ENCODE peak calls at places on chromosome 11, in eight cellular contexts. One of them, this sample, is unnamed. For H3K9me3, the result is how much of the 10 kb centered on the place peaks cover.

GRCh38 chr11:125901872-125902271 is 1.1 kb downstream of the PUS3 start:
- DNase-seq in thoracic aorta: no peak
- DNase-seq in SK-N-SH: no peak
- DNase-seq in GM23248: no peak
- DNase-seq in neural progenitor cell: no peak
- DNase-seq in lung: no peak
- DNase-seq in transverse colon: no peak
- DNase-seq in CD4-positive, alpha-beta memory T cell: no peak
- DNase-seq in this sample: no peak

GRCh38 chr11:43833657-43834073 is 47.0 kb upstream of the ALKBH3 start:
- DNase-seq in thoracic aorta: no peak
- DNase-seq in SK-N-SH: peak
- DNase-seq in GM23248: peak
- DNase-seq in neural progenitor cell: no peak
- DNase-seq in lung: no peak
- DNase-seq in transverse colon: no peak
- DNase-seq in CD4-positive, alpha-beta memory T cell: no peak
- DNase-seq in this sample: no peak

GRCh38 chr11:47603295-47603694 is 9.1 kb upstream of the C1QTNF4 start:
- DNase-seq in thoracic aorta: no peak
- DNase-seq in SK-N-SH: no peak
- DNase-seq in GM23248: peak
- DNase-seq in neural progenitor cell: no peak
- DNase-seq in lung: no peak
- DNase-seq in transverse colon: no peak
- DNase-seq in CD4-positive, alpha-beta memory T cell: no peak
- DNase-seq in this sample: no peak

GRCh38 chr11:81725691-81726090 is 1008.0 kb downstream of the FAM181B start:
- DNase-seq in thoracic aorta: no peak
- DNase-seq in SK-N-SH: no peak
- DNase-seq in GM23248: peak
- DNase-seq in neural progenitor cell: no peak
- DNase-seq in lung: no peak
- DNase-seq in transverse colon: no peak
- DNase-seq in CD4-positive, alpha-beta memory T cell: no peak
- DNase-seq in this sample: no peak

GRCh38 chr11:79116600-79116999 is 324.2 kb downstream of the TENM4 start:
- DNase-seq in thoracic aorta: no peak
- DNase-seq in SK-N-SH: no peak
- DNase-seq in GM23248: no peak
- DNase-seq in neural progenitor cell: no peak
- DNase-seq in lung: no peak
- DNase-seq in transverse colon: no peak
- DNase-seq in CD4-positive, alpha-beta memory T cell: no peak
- DNase-seq in this sample: no peak

GRCh38 chr11:86363424-86363823 is 11.3 kb upstream of the CCDC81 start:
- DNase-seq in thoracic aorta: no peak
- DNase-seq in SK-N-SH: no peak
- DNase-seq in GM23248: no peak
- DNase-seq in neural progenitor cell: no peak
- DNase-seq in lung: no peak
- DNase-seq in transverse colon: no peak
- DNase-seq in CD4-positive, alpha-beta memory T cell: no peak
- DNase-seq in this sample: no peak

GRCh38 chr11:44916797-44917196 is 33.9 kb downstream of the TP53I11 start:
- DNase-seq in thoracic aorta: no peak
- DNase-seq in SK-N-SH: no peak
- DNase-seq in GM23248: no peak
- DNase-seq in neural progenitor cell: no peak
- DNase-seq in lung: no peak
- DNase-seq in transverse colon: no peak
- DNase-seq in CD4-positive, alpha-beta memory T cell: no peak
- DNase-seq in this sample: no peak

GRCh38 chr11:17286332-17286731 is 9.8 kb downstream of the NUCB2 start:
- DNase-seq in thoracic aorta: no peak
- DNase-seq in SK-N-SH: no peak
- DNase-seq in GM23248: no peak
- DNase-seq in neural progenitor cell: no peak
- DNase-seq in lung: no peak
- DNase-seq in transverse colon: no peak
- DNase-seq in CD4-positive, alpha-beta memory T cell: no peak
- DNase-seq in this sample: no peak

GRCh38 chr11:27468643-27469332 is 3.8 kb downstream of the LGR4 start:
- DNase-seq in thoracic aorta: no peak
- DNase-seq in SK-N-SH: no peak
- DNase-seq in GM23248: peak
- DNase-seq in neural progenitor cell: peak
- DNase-seq in lung: no peak
- DNase-seq in transverse colon: no peak
- DNase-seq in CD4-positive, alpha-beta memory T cell: no peak
- DNase-seq in this sample: peak

GRCh38 chr11:61065955-61066638 is 36.2 kb upstream of the CD5 start:
- DNase-seq in thoracic aorta: no peak
- DNase-seq in SK-N-SH: no peak
- DNase-seq in GM23248: no peak
- DNase-seq in neural progenitor cell: no peak
- DNase-seq in lung: no peak
- DNase-seq in transverse colon: no peak
- DNase-seq in CD4-positive, alpha-beta memory T cell: no peak
- DNase-seq in this sample: no peak

GRCh38 chr11:82791779-82792178 is 58.1 kb upstream of the FAM181B start:
- DNase-seq in thoracic aorta: no peak
- DNase-seq in SK-N-SH: peak
- DNase-seq in GM23248: no peak
- DNase-seq in neural progenitor cell: no peak
- DNase-seq in lung: no peak
- DNase-seq in transverse colon: no peak
- DNase-seq in CD4-positive, alpha-beta memory T cell: no peak
- DNase-seq in this sample: no peak

GRCh38 chr11:108278954-108279353 is 56.1 kb downstream of the ATM start:
- DNase-seq in thoracic aorta: no peak
- DNase-seq in SK-N-SH: no peak
- DNase-seq in GM23248: no peak
- DNase-seq in neural progenitor cell: no peak
- DNase-seq in lung: no peak
- DNase-seq in transverse colon: no peak
- DNase-seq in CD4-positive, alpha-beta memory T cell: no peak
- DNase-seq in this sample: no peak

GRCh38 chr11:67379061-67380058 is 6.0 kb upstream of the CLCF1 start:
- DNase-seq in thoracic aorta: no peak
- DNase-seq in SK-N-SH: no peak
- DNase-seq in GM23248: peak
- DNase-seq in neural progenitor cell: no peak
- DNase-seq in lung: no peak
- DNase-seq in transverse colon: no peak
- DNase-seq in CD4-positive, alpha-beta memory T cell: no peak
- DNase-seq in this sample: no peak

GRCh38 chr11:123286761-123287160 is 91.7 kb upstream of the CLMP start:
- DNase-seq in thoracic aorta: no peak
- DNase-seq in SK-N-SH: no peak
- DNase-seq in GM23248: peak
- DNase-seq in neural progenitor cell: no peak
- DNase-seq in lung: no peak
- DNase-seq in transverse colon: no peak
- DNase-seq in CD4-positive, alpha-beta memory T cell: no peak
- DNase-seq in this sample: no peak

GRCh38 chr11:110522456-110522855 is 92.7 kb downstream of the FDX1 start:
- DNase-seq in thoracic aorta: no peak
- DNase-seq in SK-N-SH: no peak
- DNase-seq in GM23248: peak
- DNase-seq in neural progenitor cell: no peak
- DNase-seq in lung: no peak
- DNase-seq in transverse colon: no peak
- DNase-seq in CD4-positive, alpha-beta memory T cell: no peak
- DNase-seq in this sample: no peak

GRCh38 chr11:28072321-28072720 is 35.6 kb downstream of the KIF18A start:
- DNase-seq in thoracic aorta: no peak
- DNase-seq in SK-N-SH: no peak
- DNase-seq in GM23248: peak
- DNase-seq in neural progenitor cell: no peak
- DNase-seq in lung: no peak
- DNase-seq in transverse colon: no peak
- DNase-seq in CD4-positive, alpha-beta memory T cell: no peak
- DNase-seq in this sample: no peak

GRCh38 chr11:16607675-16608644 is 130.5 kb upstream of the C11orf58 start:
- DNase-seq in thoracic aorta: no peak
- DNase-seq in SK-N-SH: peak
- DNase-seq in GM23248: no peak
- DNase-seq in neural progenitor cell: peak
- DNase-seq in lung: peak
- DNase-seq in transverse colon: peak
- DNase-seq in CD4-positive, alpha-beta memory T cell: no peak
- DNase-seq in this sample: peak

GRCh38 chr11:14345668-14346067 is 13.3 kb downstream of the RRAS2 start:
- DNase-seq in thoracic aorta: no peak
- DNase-seq in SK-N-SH: no peak
- DNase-seq in GM23248: no peak
- DNase-seq in neural progenitor cell: no peak
- DNase-seq in lung: no peak
- DNase-seq in transverse colon: no peak
- DNase-seq in CD4-positive, alpha-beta memory T cell: no peak
- DNase-seq in this sample: no peak
- H3K9me3 ChIP-seq in thoracic aorta: under half
- H3K9me3 ChIP-seq in SK-N-SH: under half
- H3K9me3 ChIP-seq in GM23248: under half
- H3K9me3 ChIP-seq in neural progenitor cell: under half
- H3K9me3 ChIP-seq in lung: under half
- H3K9me3 ChIP-seq in transverse colon: under half
- H3K9me3 ChIP-seq in CD4-positive, alpha-beta memory T cell: under half
- H3K9me3 ChIP-seq in this sample: under half

GRCh38 chr11:94525933-94526332 is 13.7 kb downstream of the C11orf97 start:
- DNase-seq in thoracic aorta: peak
- DNase-seq in SK-N-SH: no peak
- DNase-seq in GM23248: peak
- DNase-seq in neural progenitor cell: peak
- DNase-seq in lung: peak
- DNase-seq in transverse colon: peak
- DNase-seq in CD4-positive, alpha-beta memory T cell: no peak
- DNase-seq in this sample: peak
- H3K27ac ChIP-seq in thoracic aorta: no peak
- H3K27ac ChIP-seq in SK-N-SH: no peak
- H3K27ac ChIP-seq in GM23248: no peak
- H3K27ac ChIP-seq in neural progenitor cell: no peak
- H3K27ac ChIP-seq in lung: no peak
- H3K27ac ChIP-seq in transverse colon: no peak
- H3K27ac ChIP-seq in CD4-positive, alpha-beta memory T cell: no peak
- H3K27ac ChIP-seq in this sample: no peak

GRCh38 chr11:59403546-59403945 is 22.7 kb downstream of the OR5A2 start:
- DNase-seq in thoracic aorta: no peak
- DNase-seq in SK-N-SH: no peak
- DNase-seq in GM23248: no peak
- DNase-seq in neural progenitor cell: peak
- DNase-seq in lung: no peak
- DNase-seq in transverse colon: no peak
- DNase-seq in CD4-positive, alpha-beta memory T cell: no peak
- DNase-seq in this sample: no peak
- H3K9me3 ChIP-seq in thoracic aorta: under half
- H3K9me3 ChIP-seq in SK-N-SH: under half
- H3K9me3 ChIP-seq in GM23248: under half
- H3K9me3 ChIP-seq in neural progenitor cell: under half
- H3K9me3 ChIP-seq in lung: under half
- H3K9me3 ChIP-seq in transverse colon: under half
- H3K9me3 ChIP-seq in CD4-positive, alpha-beta memory T cell: under half
- H3K9me3 ChIP-seq in this sample: under half

GRCh38 chr11:115873813-115874212 is 369.6 kb upstream of the CADM1 start:
- DNase-seq in thoracic aorta: no peak
- DNase-seq in SK-N-SH: no peak
- DNase-seq in GM23248: no peak
- DNase-seq in neural progenitor cell: no peak
- DNase-seq in lung: no peak
- DNase-seq in transverse colon: no peak
- DNase-seq in CD4-positive, alpha-beta memory T cell: no peak
- DNase-seq in this sample: no peak

GRCh38 chr11:115871161-115871750 is 367.0 kb upstream of the CADM1 start:
- DNase-seq in thoracic aorta: no peak
- DNase-seq in SK-N-SH: no peak
- DNase-seq in GM23248: no peak
- DNase-seq in neural progenitor cell: no peak
- DNase-seq in lung: no peak
- DNase-seq in transverse colon: no peak
- DNase-seq in CD4-positive, alpha-beta memory T cell: no peak
- DNase-seq in this sample: no peak

GRCh38 chr11:115869780-115870431 is 365.7 kb upstream of the CADM1 start:
- DNase-seq in thoracic aorta: no peak
- DNase-seq in SK-N-SH: peak
- DNase-seq in GM23248: no peak
- DNase-seq in neural progenitor cell: peak
- DNase-seq in lung: no peak
- DNase-seq in transverse colon: peak
- DNase-seq in CD4-positive, alpha-beta memory T cell: no peak
- DNase-seq in this sample: no peak

GRCh38 chr11:115874843-115875242 is 370.6 kb upstream of the CADM1 start:
- DNase-seq in thoracic aorta: no peak
- DNase-seq in SK-N-SH: no peak
- DNase-seq in GM23248: no peak
- DNase-seq in neural progenitor cell: no peak
- DNase-seq in lung: no peak
- DNase-seq in transverse colon: no peak
- DNase-seq in CD4-positive, alpha-beta memory T cell: no peak
- DNase-seq in this sample: no peak

DNA sequence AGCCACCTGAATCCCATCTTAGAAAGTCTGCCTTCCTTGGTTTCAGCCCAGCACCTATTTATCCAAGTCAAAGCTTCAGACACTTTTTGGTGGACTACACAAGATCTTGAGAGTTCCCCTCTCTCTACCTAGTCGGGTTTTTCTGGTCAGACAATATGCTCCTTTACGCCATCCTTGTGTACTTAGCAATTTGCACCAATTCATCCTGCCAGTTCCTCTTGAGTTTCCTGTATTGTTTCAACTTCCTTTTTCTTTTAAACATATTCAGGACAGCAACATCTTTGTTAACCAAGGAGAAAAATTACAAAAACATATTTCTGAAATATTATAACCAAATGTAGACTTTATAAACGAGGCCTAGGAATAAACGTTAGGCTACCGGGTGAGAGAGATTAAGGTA is 368.2 kb upstream of the CADM1 start:
- DNase-seq in thoracic aorta: no peak
- DNase-seq in SK-N-SH: no peak
- DNase-seq in GM23248: no peak
- DNase-seq in neural progenitor cell: no peak
- DNase-seq in lung: no peak
- DNase-seq in transverse colon: no peak
- DNase-seq in CD4-positive, alpha-beta memory T cell: no peak
- DNase-seq in this sample: no peak
- H3K27ac ChIP-seq in thoracic aorta: no peak
- H3K27ac ChIP-seq in SK-N-SH: no peak
- H3K27ac ChIP-seq in GM23248: no peak
- H3K27ac ChIP-seq in neural progenitor cell: no peak
- H3K27ac ChIP-seq in lung: no peak
- H3K27ac ChIP-seq in transverse colon: no peak
- H3K27ac ChIP-seq in CD4-positive, alpha-beta memory T cell: no peak
- H3K27ac ChIP-seq in this sample: no peak

GRCh38 chr11:65779919-65780769 is 632 bp downstream of the AP5B1 start:
- DNase-seq in thoracic aorta: no peak
- DNase-seq in SK-N-SH: peak
- DNase-seq in GM23248: peak
- DNase-seq in neural progenitor cell: peak
- DNase-seq in lung: peak
- DNase-seq in transverse colon: peak
- DNase-seq in CD4-positive, alpha-beta memory T cell: peak
- DNase-seq in this sample: peak
- H3K9me3 ChIP-seq in thoracic aorta: under half
- H3K9me3 ChIP-seq in SK-N-SH: under half
- H3K9me3 ChIP-seq in GM23248: under half
- H3K9me3 ChIP-seq in neural progenitor cell: under half
- H3K9me3 ChIP-seq in lung: under half
- H3K9me3 ChIP-seq in transverse colon: under half
- H3K9me3 ChIP-seq in CD4-positive, alpha-beta memory T cell: under half
- H3K9me3 ChIP-seq in this sample: under half

GRCh38 chr11:35135222-35135621 is 3.7 kb upstream of the CD44 start:
- DNase-seq in thoracic aorta: no peak
- DNase-seq in SK-N-SH: no peak
- DNase-seq in GM23248: peak
- DNase-seq in neural progenitor cell: no peak
- DNase-seq in lung: no peak
- DNase-seq in transverse colon: no peak
- DNase-seq in CD4-positive, alpha-beta memory T cell: no peak
- DNase-seq in this sample: peak
- H3K27ac ChIP-seq in thoracic aorta: no peak
- H3K27ac ChIP-seq in SK-N-SH: no peak
- H3K27ac ChIP-seq in GM23248: peak
- H3K27ac ChIP-seq in neural progenitor cell: no peak
- H3K27ac ChIP-seq in lung: no peak
- H3K27ac ChIP-seq in transverse colon: no peak
- H3K27ac ChIP-seq in CD4-positive, alpha-beta memory T cell: no peak
- H3K27ac ChIP-seq in this sample: peak

This sample was measured in body of pancreas.